ENCODE peak calls at places on chromosome 15, in six cellular contexts. H, I, N, Z, S and Y are unnamed samples.

GRCh38 chr15:74733269-74733668 is 7.9 kb upstream of the CYP1A1 start:
- DNase-seq in N (no peak), I (no peak), S (no peak), Z (no peak), H (no peak), Y (no peak)

GRCh38 chr15:70081612-70082011 is 16.1 kb downstream of the TLE3 start:
- DNase-seq in N (no peak), Z (no peak), H (no peak), S (no peak), I (no peak), Y (no peak)

GRCh38 chr15:70528270-70528706 is 235.1 kb downstream of the UACA start:
- DNase-seq in Z (no peak), I (peak; percentile 66), H (no peak), N (no peak), S (peak; percentile 66), Y (peak; percentile 29)

GRCh38 chr15:51160484-51160883 is 65.8 kb upstream of the TNFAIP8L3 start:
- DNase-seq in S (no peak), N (no peak), Z (no peak), I (no peak), H (no peak), Y (no peak)

GRCh38 chr15:60179786-60180391 is 175.8 kb downstream of the FOXB1 start:
- DNase-seq in S (peak; percentile 3), Z (peak; percentile 42), N (no peak), I (peak; percentile 25), H (no peak), Y (no peak)

GRCh38 chr15:33200444-33200843 is 5.9 kb upstream of the FMN1 start:
- DNase-seq in Z (no peak), S (no peak), I (peak; percentile 65), N (no peak), H (no peak), Y (no peak)

GRCh38 chr15:73685561-73685960 is 1.4 kb downstream of the CD276 start:
- DNase-seq in I (no peak), N (no peak), H (no peak), Z (no peak), S (no peak), Y (no peak)

GRCh38 chr15:61049934-61050333 is 179.2 kb downstream of the RORA start:
- DNase-seq in S (peak; percentile 17), Z (no peak), I (peak; percentile 24), N (no peak), H (no peak), Y (no peak)

GRCh38 chr15:85858586-85859375 is 64.1 kb upstream of the KLHL25 start:
- DNase-seq in N (peak; percentile 53), S (no peak), I (peak; percentile 34), Z (peak; percentile 79), H (peak; percentile 64), Y (peak; percentile 66)

GRCh38 chr15:67358812-67359211 is 104.2 kb downstream of the IQCH start:
- DNase-seq in H (no peak), S (no peak), Z (no peak), I (peak; percentile 20), N (no peak), Y (no peak)

GRCh38 chr15:68557469-68558317 is 21.1 kb upstream of the CORO2B start:
- DNase-seq in S (no peak), N (no peak), Z (no peak), I (no peak), H (no peak), Y (no peak)

GRCh38 chr15:67181221-67181639 is 73.2 kb downstream of the AAGAB start:
- DNase-seq in N (no peak), S (no peak), H (no peak), Z (no peak), I (no peak), Y (no peak)

GRCh38 chr15:55917881-55918296 is 75.5 kb downstream of the NEDD4 start:
- DNase-seq in Z (peak; percentile 6), H (no peak), N (no peak), I (peak; percentile 58), S (no peak), Y (no peak)

GRCh38 chr15:72135719-72136118 is 17.5 kb downstream of the SENP8 start:
- DNase-seq in Z (no peak), N (no peak), I (no peak), S (no peak), H (no peak), Y (no peak)

GRCh38 chr15:33211409-33211808 is 16.9 kb upstream of the FMN1 start:
- DNase-seq in H (no peak), Z (no peak), S (no peak), I (no peak), N (no peak), Y (no peak)

GRCh38 chr15:92322566-92323355 is 70.9 kb upstream of the ST8SIA2 start:
- DNase-seq in I (no peak), Z (no peak), S (no peak), H (no peak), N (no peak), Y (no peak)

GRCh38 chr15:60799885-60800728 is 321.2 kb upstream of the ICE2 start:
- DNase-seq in Z (no peak), H (no peak), I (no peak), S (no peak), N (no peak), Y (no peak)

GRCh38 chr15:26260517-26261133 is 397.5 kb upstream of the ATP10A start:
- DNase-seq in H (peak; percentile 16), N (peak; percentile 47), S (no peak), Z (peak; percentile 55), I (peak; percentile 1), Y (no peak)

GRCh38 chr15:70525551-70525950 is 237.8 kb downstream of the UACA start:
- DNase-seq in S (no peak), H (no peak), I (no peak), Z (no peak), N (no peak), Y (no peak)

GRCh38 chr15:65638681-65639089 is 16.9 kb downstream of the SLC24A1 start:
- DNase-seq in Z (peak; percentile 85), N (no peak), I (peak; percentile 57), H (peak; percentile 43), S (peak; percentile 28), Y (peak; percentile 49)

GRCh38 chr15:73727330-73728018 is 25.7 kb downstream of the INSYN1 start:
- DNase-seq in N (no peak), Z (no peak), I (no peak), H (no peak), S (no peak), Y (no peak)

GRCh38 chr15:61041886-61042285 is 187.2 kb downstream of the RORA start:
- DNase-seq in N (no peak), Z (no peak), S (no peak), I (no peak), H (no peak), Y (no peak)

GRCh38 chr15:38002883-38003477 is 68.5 kb downstream of the TMCO5A start:
- DNase-seq in S (peak; percentile 38), I (peak; percentile 49), Z (no peak), N (peak; percentile 27), H (no peak), Y (no peak)

GRCh38 chr15:99127773-99128172 is 22.9 kb downstream of the SYNM start:
- DNase-seq in S (no peak), N (no peak), Z (no peak), I (no peak), H (no peak), Y (no peak)

GRCh38 chr15:64970696-64971095 is 19.0 kb downstream of the SPG21 start:
- DNase-seq in Z (no peak), N (no peak), S (no peak), I (no peak), H (no peak), Y (no peak)

GRCh38 chr15:94040523-94041248 is 190.7 kb upstream of the MCTP2 start:
- DNase-seq in Z (no peak), H (no peak), N (no peak), S (no peak), I (no peak), Y (no peak)

GRCh38 chr15:70741107-70741511 is 22.2 kb downstream of the UACA start:
- DNase-seq in H (no peak), I (peak; percentile 55), N (no peak), S (no peak), Z (no peak), Y (no peak)

GRCh38 chr15:39623550-39623931 is 42.7 kb downstream of the THBS1 start:
- DNase-seq in Z (no peak), I (no peak), N (no peak), S (peak; percentile 83), H (no peak), Y (no peak)

GRCh38 chr15:22918056-22918455 is 62.1 kb downstream of the CYFIP1 start:
- DNase-seq in S (no peak), H (no peak), Z (no peak), N (no peak), I (no peak), Y (no peak)

GRCh38 chr15:32855942-32856341 is 138.1 kb downstream of the GREM1 start:
- DNase-seq in Z (no peak), I (peak; percentile 81), S (no peak), N (peak; percentile 50), H (no peak), Y (no peak)

GRCh38 chr15:65085990-65086679 is 9.6 kb downstream of the KBTBD13 start:
- DNase-seq in N (no peak), I (peak; percentile 72), S (no peak), H (no peak), Z (peak; percentile 57), Y (no peak)

GRCh38 chr15:45612790-45613415 is 21.9 kb upstream of the SQOR start:
- DNase-seq in H (no peak), S (no peak), I (no peak), Z (no peak), N (no peak), Y (no peak)

GRCh38 chr15:101189341-101189679 is 62.5 kb downstream of the CHSY1 start:
- DNase-seq in N (no peak), S (no peak), I (no peak), Z (no peak), H (no peak), Y (no peak)
- TF ChIP-seq POLR2A in N (no peak), S (no peak), I (no peak), Z (no peak), H (no peak), Y (no peak)

GRCh38 chr15:30878515-30878914 is 25.2 kb upstream of the FAN1 start:
- DNase-seq in I (no peak), Z (no peak), H (no peak), N (no peak), S (no peak), Y (no peak)
- TF ChIP-seq TAF1 in I (no peak), Z (no peak), H (no peak), N (no peak), S (no peak), Y (no peak)

GRCh38 chr15:101167366-101167790 is 84.5 kb downstream of the CHSY1 start:
- DNase-seq in I (peak; percentile 31), N (no peak), Z (no peak), S (no peak), H (no peak), Y (no peak)
- TF ChIP-seq POLR2A in I (no peak), N (no peak), Z (no peak), S (no peak), H (no peak), Y (no peak)

GRCh38 chr15:63598467-63599400 is 1.5 kb downstream of the FBXL22 start:
- DNase-seq in Z (no peak), I (peak; percentile 32), S (no peak), N (no peak), H (no peak), Y (no peak)
- TF ChIP-seq TAF1 in Z (no peak), I (no peak), S (no peak), N (no peak), H (no peak), Y (no peak)

GRCh38 chr15:42581272-42581730 is 5.9 kb downstream of the STARD9 start:
- DNase-seq in Z (peak; percentile 33), H (peak; percentile 57), N (peak; percentile 57), I (peak; percentile 62), S (no peak), Y (peak; percentile 71)
- TF ChIP-seq POLR2A in Z (no peak), H (no peak), N (no peak), I (no peak), S (peak; percentile 78), Y (no peak)